ENCODE peak calls at places on chromosomes 2 and 18, in four cellular contexts. P is HCT116, A is neuronal stem cell, B is endothelial cell of umbilical vein. L is an unnamed sample.

GRCh38 chr2:224922142-224922727 is 120.0 kb downstream of the DOCK10 start:
- DNase-seq in P (no peak), B (no peak), A (no peak), L (peak)

GRCh38 chr2:62568983-62569837 is 63.2 kb upstream of the TMEM17 start:
- DNase-seq in B (no peak), P (no peak), A (no peak), L (peak)

GRCh38 chr2:105893011-105893995 is 148.6 kb downstream of the NCK2 start:
- DNase-seq in P (no peak), A (no peak), B (no peak), L (no peak)

GRCh38 chr2:170917957-170918356 is 11.1 kb upstream of the GORASP2 start:
- DNase-seq in P (no peak), B (no peak), A (no peak), L (no peak)

GRCh38 chr18:26003391-26003790 is 87.0 kb downstream of the SS18 start:
- DNase-seq in A (no peak), P (no peak), B (peak), L (no peak)

GRCh38 chr2:208346756-208347155 is 59.8 kb upstream of the PTH2R start:
- DNase-seq in A (no peak), P (no peak), B (no peak), L (no peak)

GRCh38 chr2:203682688-203683130 is 23.7 kb upstream of the CD28 start:
- DNase-seq in B (peak), A (no peak), P (no peak), L (peak)

GRCh38 chr2:147511491-147511948 is 333.3 kb upstream of the ACVR2A start:
- DNase-seq in A (no peak), P (no peak), B (no peak), L (peak)

GRCh38 chr2:215772003-215772402 is 241.3 kb downstream of the MREG start:
- DNase-seq in B (peak), A (no peak), P (no peak), L (peak)

GRCh38 chr2:64854773-64855237 is 134.4 kb upstream of the SLC1A4 start:
- DNase-seq in B (no peak), P (no peak), A (no peak), L (no peak)
- H2AFZ ChIP-seq in B (peak), P (peak), A (peak), L (peak)

GRCh38 chr2:195570329-195570728 is 86.7 kb upstream of the SLC39A10 start:
- DNase-seq in B (peak), A (no peak), P (no peak), L (no peak)

GRCh38 chr2:195573314-195573713 is 83.7 kb upstream of the SLC39A10 start:
- DNase-seq in A (no peak), P (no peak), B (no peak), L (no peak)

GRCh38 chr2:195575021-195575420 is 82.0 kb upstream of the SLC39A10 start:
- DNase-seq in A (no peak), P (no peak), B (peak), L (no peak)

GRCh38 chr2:195574305-195574704 is 82.7 kb upstream of the SLC39A10 start:
- DNase-seq in P (no peak), B (no peak), A (no peak), L (no peak)

GRCh38 chr2:195572894-195573293 is 84.1 kb upstream of the SLC39A10 start:
- DNase-seq in P (no peak), A (no peak), B (no peak), L (no peak)
- H2AFZ ChIP-seq in P (no peak), A (no peak), B (no peak), L (no peak)

GRCh38 chr2:129224486-129224885 is 755.0 kb upstream of the RAB6C start:
- DNase-seq in A (no peak), P (no peak), B (no peak), L (no peak)
- H2AFZ ChIP-seq in A (no peak), P (no peak), B (no peak), L (no peak)

DNA sequence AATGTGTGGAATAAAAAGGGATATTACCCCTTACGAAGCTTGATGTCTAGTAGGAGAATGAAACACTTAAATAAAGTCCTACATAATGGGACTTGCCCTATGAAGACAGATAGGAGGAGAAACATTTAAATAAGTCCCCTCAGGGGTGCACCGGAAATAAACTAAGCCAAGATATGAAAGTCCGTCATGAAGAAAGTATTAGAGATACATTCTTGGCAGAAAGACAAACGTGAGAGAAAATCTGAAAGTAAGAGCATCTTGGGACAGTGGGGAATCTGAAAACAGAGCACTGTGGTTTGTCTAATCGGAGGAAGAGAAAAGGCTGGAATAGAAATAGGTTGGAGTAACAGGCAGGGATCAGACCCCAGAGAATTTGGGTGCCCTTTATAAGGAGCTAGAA is 516.9 kb upstream of the DSEL start:
- DNase-seq in B (no peak), P (no peak), A (no peak), L (no peak)
- H2AFZ ChIP-seq in B (no peak), P (no peak), A (no peak), L (no peak)

GRCh38 chr2:20744366-20745335 is 77.7 kb downstream of the GDF7 start:
- DNase-seq in B (no peak), A (no peak), P (no peak), L (no peak)
- H2AFZ ChIP-seq in B (no peak), A (no peak), P (no peak), L (no peak)

GRCh38 chr2:238231809-238232208 is 8.0 kb downstream of the HES6 start:
- DNase-seq in A (no peak), B (no peak), P (no peak), L (no peak)

GRCh38 chr2:238228700-238229099 is 11.1 kb downstream of the HES6 start:
- DNase-seq in A (no peak), P (no peak), B (no peak), L (peak)

GRCh38 chr2:238230699-238231098 is 9.1 kb downstream of the HES6 start:
- DNase-seq in B (no peak), P (no peak), A (no peak), L (no peak)

GRCh38 chr2:238233625-238234024 is 6.2 kb downstream of the HES6 start:
- DNase-seq in P (no peak), A (no peak), B (no peak), L (no peak)

DNA sequence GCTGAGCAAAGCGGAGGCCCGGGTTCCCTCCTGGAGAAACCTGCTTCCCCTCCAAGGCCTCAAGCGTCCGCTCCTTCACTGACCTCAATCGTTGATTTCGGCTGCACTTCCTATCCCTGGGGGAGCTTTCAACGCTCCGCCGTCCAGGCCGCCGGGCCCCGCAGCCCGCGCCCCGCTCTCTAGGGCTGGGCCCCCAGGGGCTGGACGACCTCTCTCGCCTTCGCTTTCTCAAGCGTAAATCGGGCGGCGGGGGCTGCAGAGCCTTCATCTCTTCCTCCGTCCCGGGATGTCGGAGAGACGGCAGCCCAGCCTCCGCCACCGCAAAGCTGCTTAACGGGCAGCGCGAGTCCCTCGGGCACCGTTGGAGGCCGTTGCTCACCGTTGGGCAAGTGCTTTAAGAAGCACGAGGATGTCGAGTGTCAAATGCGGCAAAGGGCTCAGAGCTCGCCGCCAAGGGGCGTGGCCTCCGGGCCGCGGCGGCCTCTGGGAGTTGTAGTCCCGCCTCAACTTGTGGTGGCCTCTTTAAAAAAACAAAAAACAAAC is 8.5 kb downstream of the HES6 start:
- DNase-seq in B (peak), P (no peak), A (peak), L (peak)
- H2AFZ ChIP-seq in B (peak), P (no peak), A (peak), L (peak)